ENCODE peak calls at places on chromosomes 3 and 15, in five cellular contexts. E, R, S, L and Z are unnamed samples.

GRCh38 chr15:62770111-62770660 is 272.4 kb upstream of the TPM1 start:
- DNase-seq in R (no peak), S (no peak), E (no peak), L (no peak), Z (no peak)

GRCh38 chr3:107975529-107976203 is 115.2 kb downstream of the CD47 start:
- DNase-seq in E (no peak), R (no peak), L (no peak), S (no peak), Z (no peak)

GRCh38 chr3:128145279-128145678 is 8.0 kb upstream of the EEFSEC start:
- DNase-seq in S (peak; percentile 76), L (no peak), R (no peak), E (no peak), Z (no peak)

GRCh38 chr3:54047568-54047967 is 74.8 kb upstream of the CACNA2D3 start:
- DNase-seq in L (no peak), R (no peak), E (no peak), S (no peak), Z (no peak)

GRCh38 chr3:187744169-187745151 is 808 bp downstream of the BCL6 start:
- DNase-seq in S (no peak), R (no peak), E (peak; percentile 73), L (no peak), Z (peak; percentile 61)

GRCh38 chr15:58666957-58667356 is 82.5 kb downstream of the ADAM10 start:
- DNase-seq in R (no peak), E (no peak), S (no peak), L (no peak), Z (no peak)

GRCh38 chr3:44430466-44430865 is 47.0 kb downstream of the ZNF445 start:
- DNase-seq in E (no peak), S (no peak), L (no peak), R (no peak), Z (no peak)

GRCh38 chr15:90062023-90062728 is 40.1 kb downstream of the IDH2 start:
- DNase-seq in S (no peak), E (peak; percentile 91), L (no peak), R (no peak), Z (no peak)

GRCh38 chr3:141875893-141876380 is 506 bp upstream of the ATP1B3 start:
- DNase-seq in R (peak; percentile 86), L (peak; percentile 54), S (peak; percentile 85), E (peak; percentile 88), Z (peak; percentile 33)

GRCh38 chr3:14042680-14043079 is 82.0 kb downstream of the CHCHD4 start:
- DNase-seq in L (no peak), E (no peak), S (no peak), R (no peak), Z (no peak)

GRCh38 chr15:34818531-34818930 is 23.2 kb upstream of the ACTC1 start:
- DNase-seq in E (no peak), R (no peak), S (no peak), L (no peak), Z (no peak)

GRCh38 chr15:90710436-90710835 is 6.7 kb upstream of the BLM start:
- DNase-seq in E (no peak), S (peak; percentile 44), L (no peak), R (no peak), Z (no peak)

GRCh38 chr3:197464794-197465193 is 91.0 kb downstream of the BDH1 start:
- DNase-seq in S (no peak), R (no peak), L (no peak), E (no peak), Z (no peak)

GRCh38 chr15:84761534-84762190 is 13.3 kb downstream of the ZNF592 start:
- DNase-seq in R (no peak), L (no peak), E (no peak), S (no peak), Z (no peak)

GRCh38 chr15:54289590-54290136 is 311.4 kb downstream of the UNC13C start:
- DNase-seq in S (no peak), E (no peak), R (no peak), L (no peak), Z (no peak)

GRCh38 chr3:3800685-3801509 is 1.7 kb downstream of the LRRN1 start:
- DNase-seq in R (peak; percentile 61), L (no peak), E (peak; percentile 54), S (no peak), Z (peak; percentile 65)

GRCh38 chr3:132722165-132723023 is at the start of gene NPHP3:
- DNase-seq in E (peak; percentile 99), S (peak; percentile 99), R (peak; percentile 99), L (peak; percentile 90), Z (peak; percentile 90)
- TF ChIP-seq CTCF in E (no peak), S (peak; percentile 20), R (no peak), L (no peak), Z (no peak)

GRCh38 chr3:134311693-134312071 is 61.0 kb upstream of the RYK start:
- DNase-seq in E (no peak), R (no peak), S (no peak), L (no peak), Z (no peak)

GRCh38 chr3:134312072-134312872 is 61.6 kb upstream of the RYK start:
- DNase-seq in S (no peak), R (peak; percentile 77), E (no peak), L (no peak), Z (no peak)

GRCh38 chr3:134314588-134315285 is 59.5 kb downstream of the AMOTL2 start:
- DNase-seq in L (no peak), R (peak; percentile 57), E (no peak), S (no peak), Z (no peak)

GRCh38 chr3:134313839-134314587 is 60.2 kb downstream of the AMOTL2 start:
- DNase-seq in S (no peak), L (no peak), R (peak; percentile 39), E (no peak), Z (no peak)

DNA sequence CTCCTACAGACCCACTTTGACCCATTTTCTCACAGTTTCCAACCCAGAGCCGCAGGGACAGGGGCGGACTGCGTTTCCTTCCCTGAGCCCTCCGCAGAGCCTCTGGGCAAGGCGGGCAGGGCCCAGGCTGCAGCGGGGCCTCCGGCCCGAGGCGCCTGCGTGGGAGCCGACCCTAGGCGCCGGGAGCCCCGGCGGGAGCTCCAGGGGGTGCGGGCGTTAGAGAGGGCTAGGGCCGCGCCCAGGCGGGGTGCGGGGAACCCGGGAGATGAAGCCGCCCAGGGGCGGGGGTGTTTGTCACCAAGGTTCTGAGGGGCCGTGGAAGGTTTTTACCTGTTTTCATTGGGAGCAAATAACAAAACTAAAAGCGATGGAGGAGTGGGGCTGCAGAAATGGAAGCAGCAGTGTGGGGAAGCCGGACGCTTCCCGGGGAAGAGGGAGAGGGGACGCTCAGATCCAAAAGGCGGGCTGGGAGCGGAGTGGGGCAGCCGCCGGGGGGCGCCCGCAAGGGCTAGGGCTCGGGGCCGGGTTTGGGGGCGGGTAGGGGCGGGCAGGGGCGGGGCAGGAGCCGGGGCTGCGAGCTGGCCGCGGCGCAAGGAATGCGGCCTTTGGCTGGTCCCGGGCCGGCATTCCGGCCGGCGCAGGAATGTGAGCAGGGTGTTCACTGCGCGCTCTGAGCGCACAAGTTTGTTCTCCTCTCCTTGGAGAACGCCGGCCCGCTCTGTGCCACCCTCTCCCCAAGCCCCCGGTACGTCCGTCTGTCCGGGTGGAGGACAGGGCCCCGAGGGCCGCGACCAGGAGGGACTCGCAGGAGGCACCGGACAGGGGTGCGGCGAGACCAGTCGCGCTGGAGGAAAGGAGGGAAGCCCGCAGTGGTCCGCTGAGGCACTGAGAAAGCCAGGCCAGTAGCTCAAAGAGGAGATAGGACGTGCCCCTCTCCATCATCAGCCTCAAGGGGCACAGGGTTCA is 61.1 kb downstream of the AMOTL2 start:
- DNase-seq in E (peak; percentile 72), L (no peak), S (no peak), R (peak; percentile 79), Z (peak; percentile 55)
- TF ChIP-seq CTCF in E (peak; percentile 15), L (no peak), S (peak; percentile 55), R (no peak), Z (peak; percentile 32)

GRCh38 chr3:111864821-111865656 is 6.0 kb downstream of the PHLDB2 start:
- DNase-seq in L (no peak), S (no peak), E (no peak), R (no peak), Z (no peak)
- TF ChIP-seq CTCF in L (no peak), S (peak; percentile 54), E (no peak), R (no peak), Z (no peak)

GRCh38 chr15:40340740-40341400 is at the start of gene CCDC9B:
- DNase-seq in S (peak; percentile 96), R (peak; percentile 95), L (peak; percentile 75), E (peak; percentile 95), Z (peak; percentile 82)
- TF ChIP-seq CTCF in S (no peak), R (no peak), L (no peak), E (no peak), Z (no peak)

GRCh38 chr15:91968610-91969009 is 115.1 kb downstream of the SLCO3A1 start:
- DNase-seq in E (no peak), S (no peak), R (no peak), L (no peak), Z (no peak)
- TF ChIP-seq CTCF in E (no peak), S (no peak), R (no peak), L (no peak), Z (no peak)

DNA sequence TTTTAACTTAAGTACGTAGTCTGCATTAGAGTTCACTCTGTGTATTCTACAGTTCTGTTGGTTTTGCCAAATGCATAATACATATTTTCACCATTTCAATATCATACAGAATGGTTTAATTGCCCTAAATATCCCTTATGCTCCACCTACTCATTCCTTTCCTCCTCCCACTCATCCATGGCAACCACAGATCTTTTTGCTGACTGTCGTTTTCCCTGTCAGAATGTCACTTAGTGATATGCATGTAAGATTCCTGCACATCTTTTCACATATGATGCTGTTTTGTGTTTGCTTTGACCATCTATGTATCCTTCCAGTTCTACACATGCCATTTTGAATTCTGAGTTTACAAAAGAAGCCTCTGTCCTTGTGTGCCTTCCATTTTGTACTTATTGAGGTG is 36.7 kb downstream of the EPHA3 start:
- DNase-seq in R (no peak), S (no peak), L (no peak), E (no peak), Z (no peak)
- TF ChIP-seq CTCF in R (no peak), S (no peak), L (no peak), E (no peak), Z (no peak)

DNA sequence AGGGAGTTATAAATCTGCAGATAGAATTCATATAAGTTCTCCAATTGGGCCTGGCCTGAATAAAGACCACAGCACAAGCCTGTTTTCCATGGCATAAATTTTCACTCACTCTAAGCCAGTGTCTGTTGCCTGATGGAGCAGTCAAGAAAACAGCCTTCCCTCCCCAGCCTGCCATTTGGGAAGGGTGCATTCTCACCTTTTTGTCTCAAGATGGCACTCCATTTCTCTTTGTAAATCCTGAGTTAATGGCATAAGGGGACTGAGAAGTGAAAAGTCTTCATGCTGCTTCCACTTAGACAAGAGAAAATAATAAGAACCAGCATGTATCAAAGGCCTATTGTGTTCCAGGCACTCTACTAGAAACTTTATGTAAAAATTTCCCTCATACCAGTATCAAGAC is 115.6 kb upstream of the MANF start:
- DNase-seq in E (no peak), S (no peak), R (no peak), L (no peak), Z (no peak)
- TF ChIP-seq CTCF in E (no peak), S (peak; percentile 44), R (no peak), L (no peak), Z (no peak)

GRCh38 chr15:78925956-78926743 is 18.7 kb downstream of the CTSH start:
- DNase-seq in S (no peak), L (no peak), E (no peak), R (peak; percentile 52), Z (no peak)
- TF ChIP-seq CTCF in S (no peak), L (no peak), E (no peak), R (no peak), Z (no peak)